ENCODE peak calls at places on chromosomes 6 and 20, in seven cellular contexts. S is bronchial epithelial cell; A is fibroblast of pulmonary artery; J is trophoblast cell; L is CD8-positive, alpha-beta memory T cell; O is HCT116; X is A673. E is an unnamed sample.

GRCh38 chr6:21438237-21438985 is 155.1 kb upstream of the SOX4 start:
- DNase-seq in A (no peak), S (peak), O (no peak), L (no peak), J (no peak), X (no peak), E (no peak)

GRCh38 chr20:12808006-12808567 is 200.7 kb upstream of the SPTLC3 start:
- DNase-seq in L (no peak), J (no peak), X (no peak), S (no peak), A (no peak), O (no peak), E (no peak)

GRCh38 chr6:69279805-69280204 is 517.0 kb downstream of the LMBRD1 start:
- DNase-seq in S (no peak), A (no peak), J (no peak), L (no peak), X (no peak), O (no peak), E (no peak)

GRCh38 chr20:38229376-38230252 is 30.9 kb downstream of the KIAA1755 start:
- DNase-seq in J (peak), O (no peak), L (no peak), A (peak), X (no peak), S (peak), E (no peak)

GRCh38 chr20:50229156-50229605 is 38.6 kb downstream of the CEBPB start:
- DNase-seq in A (no peak), S (no peak), L (no peak), J (no peak), O (no peak), X (no peak), E (no peak)

GRCh38 chr20:33589059-33589458 is 73.1 kb upstream of the C20orf144 start:
- DNase-seq in J (no peak), A (no peak), S (no peak), O (no peak), L (no peak), X (no peak), E (no peak)

GRCh38 chr20:14992961-14993360 is 655.5 kb upstream of the FLRT3 start:
- DNase-seq in O (no peak), J (no peak), L (no peak), S (peak), X (no peak), A (peak), E (peak)

GRCh38 chr20:49132995-49133451 is 55.1 kb downstream of the STAU1 start:
- DNase-seq in S (peak), J (peak), O (peak), X (peak), L (no peak), A (peak), E (peak)

GRCh38 chr6:26439552-26440125 is 665 bp upstream of the BTN3A3 start:
- DNase-seq in O (no peak), L (no peak), J (no peak), A (no peak), S (no peak), X (no peak), E (no peak)

GRCh38 chr6:169529931-169530761 is 171.7 kb downstream of the WDR27 start:
- DNase-seq in O (no peak), J (peak), S (no peak), X (no peak), L (no peak), A (peak), E (peak)

GRCh38 chr20:53847118-53847842 is 223.1 kb downstream of the BCAS1 start:
- DNase-seq in X (no peak), L (no peak), A (no peak), S (no peak), J (peak), O (no peak), E (no peak)

GRCh38 chr20:59933849-59934585 is 580 bp upstream of the SYCP2 start:
- DNase-seq in J (peak), A (peak), X (peak), O (peak), L (peak), S (peak), E (peak)

GRCh38 chr6:97947841-97948240 is 664.8 kb upstream of the MMS22L start:
- DNase-seq in O (peak), A (peak), L (no peak), X (peak), J (peak), S (peak), E (peak)

GRCh38 chr6:6057442-6058053 is 50.8 kb upstream of the NRN1 start:
- DNase-seq in J (peak), A (peak), L (no peak), S (peak), O (peak), X (peak), E (peak)

GRCh38 chr6:138601128-138601527 is 101.8 kb upstream of the NHSL1 start:
- DNase-seq in S (peak), X (no peak), L (no peak), O (no peak), A (peak), J (no peak), E (peak)

GRCh38 chr20:58546756-58547526 is 31.7 kb upstream of the APCDD1L start:
- DNase-seq in A (no peak), O (no peak), X (no peak), L (no peak), J (no peak), S (no peak), E (no peak)

GRCh38 chr6:144266091-144266649 is 19.0 kb upstream of the UTRN start:
- DNase-seq in S (peak), A (peak), L (no peak), X (peak), O (peak), J (peak), E (peak)

GRCh38 chr6:110514818-110515217 is 38.4 kb upstream of the SLC22A16 start:
- DNase-seq in S (no peak), A (no peak), O (no peak), J (no peak), L (no peak), X (no peak), E (no peak)

GRCh38 chr20:37898301-37899104 is 4.4 kb upstream of the VSTM2L start:
- DNase-seq in L (no peak), J (peak), O (no peak), X (peak), S (peak), A (no peak), E (peak)

GRCh38 chr20:5529331-5530142 is 212.8 kb upstream of the PROKR2 start:
- DNase-seq in X (peak), O (peak), J (peak), A (peak), S (peak), L (peak), E (peak)

GRCh38 chr20:9439806-9440205 is 74.6 kb upstream of the LAMP5 start:
- DNase-seq in S (peak), J (no peak), O (no peak), X (no peak), A (no peak), L (no peak), E (no peak)

GRCh38 chr6:4772750-4773149 is 3.5 kb upstream of the CDYL start:
- DNase-seq in O (no peak), L (no peak), J (no peak), X (no peak), S (no peak), A (no peak), E (no peak)

GRCh38 chr6:2110504-2110903 is 134.9 kb downstream of the GMDS start:
- DNase-seq in J (peak), X (no peak), S (no peak), O (no peak), L (no peak), A (peak), E (no peak)

GRCh38 chr6:123715243-123715863 is 78.6 kb upstream of the TRDN start:
- DNase-seq in J (peak), O (peak), S (peak), X (no peak), L (no peak), A (peak), E (peak)

GRCh38 chr6:113847435-113847834 is 9.7 kb upstream of the MARCKS start:
- DNase-seq in J (no peak), L (no peak), S (peak), X (no peak), A (no peak), O (no peak), E (peak)

GRCh38 chr20:60249436-60249835 is 291.2 kb downstream of the CDH26 start:
- DNase-seq in O (no peak), S (peak), L (no peak), A (peak), X (peak), J (peak), E (peak)

GRCh38 chr6:108168980-108169800 is 3.4 kb downstream of the NR2E1 start:
- DNase-seq in X (peak), O (no peak), J (peak), S (no peak), A (no peak), L (no peak), E (no peak)

GRCh38 chr6:40148882-40149573 is 214.8 kb upstream of the MOCS1 start:
- DNase-seq in S (no peak), L (no peak), O (no peak), A (no peak), J (no peak), X (no peak), E (no peak)

GRCh38 chr6:108114861-108115597 is 40.5 kb upstream of the OSTM1 start:
- DNase-seq in L (no peak), X (peak), O (no peak), A (peak), J (peak), S (peak), E (peak)

GRCh38 chr6:148565931-148566663 is 180.7 kb upstream of the UST start:
- DNase-seq in L (no peak), X (no peak), O (peak), S (peak), A (peak), J (peak), E (peak)

GRCh38 chr20:34708621-34709043 is 4.5 kb downstream of the TP53INP2 start:
- DNase-seq in X (peak), J (no peak), O (no peak), S (no peak), A (peak), L (peak), E (peak)
- H3K4me3 ChIP-seq in X (peak), J (peak), O (peak), S (peak), A (peak), L (peak), E (peak)

DNA sequence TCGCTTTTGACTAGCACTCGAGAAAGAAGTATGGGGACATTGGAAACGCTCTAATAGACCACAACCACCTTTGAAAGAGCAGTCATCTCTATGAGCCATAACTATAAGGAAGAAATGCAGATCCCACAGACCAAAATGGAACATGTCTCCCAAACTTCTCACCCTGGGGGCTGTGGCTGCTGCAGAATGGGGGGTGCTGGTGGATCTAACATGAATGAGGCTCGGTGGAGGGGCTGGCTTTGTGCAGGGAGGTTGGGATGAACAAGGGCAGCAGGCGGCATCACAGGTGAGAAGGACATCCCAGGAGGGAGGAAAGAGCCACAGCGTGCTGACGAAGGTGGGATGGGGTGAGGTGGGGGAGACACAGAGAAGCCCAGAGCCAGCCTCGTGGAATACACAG is 10.5 kb upstream of the CCR6 start:
- DNase-seq in X (no peak), A (no peak), O (no peak), J (no peak), L (no peak), S (no peak), E (no peak)
- H3K4me3 ChIP-seq in X (no peak), A (no peak), O (no peak), J (no peak), L (no peak), S (no peak), E (no peak)

GRCh38 chr20:1945660-1946059 is 48.2 kb downstream of the PDYN start:
- DNase-seq in J (no peak), A (no peak), S (no peak), X (no peak), L (no peak), O (no peak), E (no peak)

GRCh38 chr20:1946442-1946761 is 47.5 kb downstream of the PDYN start:
- DNase-seq in J (no peak), A (no peak), S (no peak), X (no peak), L (no peak), O (no peak), E (no peak)

GRCh38 chr20:1947535-1947846 is 46.4 kb downstream of the PDYN start:
- DNase-seq in O (no peak), J (no peak), A (no peak), X (no peak), S (no peak), L (no peak), E (no peak)

GRCh38 chr20:1945134-1945618 is 48.7 kb downstream of the PDYN start:
- DNase-seq in J (peak), A (peak), O (no peak), L (no peak), X (no peak), S (no peak), E (peak)

GRCh38 chr20:1946762-1947534 is 46.9 kb downstream of the PDYN start:
- DNase-seq in O (no peak), S (peak), X (no peak), A (peak), J (peak), L (no peak), E (peak)
- H3K4me3 ChIP-seq in O (no peak), S (peak), X (no peak), A (no peak), J (no peak), L (no peak), E (no peak)

GRCh38 chr6:145732788-145733187 is 2.5 kb downstream of the EPM2A start:
- DNase-seq in S (no peak), A (no peak), L (no peak), X (peak), O (no peak), J (no peak), E (no peak)

GRCh38 chr6:145735356-145736165 is at the start of gene EPM2A:
- DNase-seq in J (peak), X (peak), S (peak), L (peak), A (peak), O (peak), E (peak)

GRCh38 chr6:145733207-145733606 is 2.1 kb downstream of the EPM2A start:
- DNase-seq in X (no peak), L (no peak), O (no peak), A (no peak), S (no peak), J (no peak), E (no peak)

GRCh38 chr6:145734486-145735355 is 599 bp downstream of the EPM2A start:
- DNase-seq in L (peak), X (peak), O (peak), A (peak), S (peak), J (peak), E (peak)

DNA sequence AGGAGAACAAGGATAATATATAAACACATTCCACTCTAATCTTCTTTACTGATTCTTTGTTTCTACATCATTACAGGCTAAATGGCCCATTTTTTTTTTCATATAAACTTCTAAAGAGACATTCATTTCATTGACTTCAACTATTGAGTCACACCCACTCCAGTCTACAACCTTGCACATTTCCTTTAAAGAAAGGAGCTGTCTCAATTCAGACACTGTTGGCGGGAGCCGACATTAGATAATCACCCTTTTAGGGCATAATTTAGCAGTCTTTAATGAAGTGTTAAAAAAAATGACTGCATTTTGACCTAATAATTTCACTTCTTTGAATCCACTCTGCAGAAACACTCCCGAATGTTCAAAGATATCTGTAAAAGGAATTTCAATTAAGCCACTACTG is 1.6 kb downstream of the EPM2A start:
- DNase-seq in J (no peak), A (no peak), O (no peak), S (no peak), L (no peak), X (peak), E (no peak)
- H3K4me3 ChIP-seq in J (no peak), A (peak), O (no peak), S (no peak), L (no peak), X (peak), E (no peak)

E was measured in AG10803.